ENCODE peak calls at places on chromosomes 5 and 9, in four cellular contexts. J is IMR-90, P is trophoblast cell, H is H9. Q is an unnamed sample.

GRCh38 chr5:80230269-80230992 is 25.4 kb downstream of the SERINC5 start:
- DNase-seq in J (no peak), P (no peak), H (no peak), Q (no peak)

GRCh38 chr9:113548221-113549041 is 84.9 kb downstream of the RGS3 start:
- DNase-seq in J (no peak), P (peak), H (no peak), Q (peak)

GRCh38 chr5:90967443-90967842 is 408.8 kb downstream of the ADGRV1 start:
- DNase-seq in J (no peak), P (no peak), H (no peak), Q (no peak)

GRCh38 chr5:178329331-178329730 is 96.7 kb upstream of the PHYKPL start:
- DNase-seq in J (no peak), P (no peak), H (no peak), Q (no peak)

GRCh38 chr5:55634204-55634785 is 77.8 kb downstream of the SLC38A9 start:
- DNase-seq in J (peak), P (no peak), H (no peak), Q (peak)

GRCh38 chr9:130741831-130742449 is 48.4 kb downstream of the EXOSC2 start:
- DNase-seq in J (peak), P (no peak), H (no peak), Q (no peak)

GRCh38 chr9:133579601-133580415 is 29.4 kb downstream of the FAM163B start:
- DNase-seq in J (no peak), P (no peak), H (no peak), Q (no peak)

GRCh38 chr9:4959028-4959427 is 26.0 kb upstream of the JAK2 start:
- DNase-seq in J (no peak), P (no peak), H (no peak), Q (no peak)

GRCh38 chr9:127452481-127453092 is 1.3 kb downstream of the LRSAM1 start:
- DNase-seq in J (peak), P (no peak), H (no peak), Q (no peak)

GRCh38 chr5:132016721-132017250 is 5.3 kb upstream of the ACSL6 start:
- DNase-seq in J (no peak), P (no peak), H (no peak), Q (no peak)

GRCh38 chr5:9051779-9052178 is 494.1 kb downstream of the SEMA5A start:
- DNase-seq in J (no peak), P (no peak), H (no peak), Q (no peak)

GRCh38 chr5:44546283-44546682 is 157.1 kb upstream of the FGF10 start:
- DNase-seq in J (peak), P (no peak), H (no peak), Q (no peak)

GRCh38 chr5:51381801-51382507 is 1.3 kb upstream of the ISL1 start:
- DNase-seq in J (no peak), P (no peak), H (no peak), Q (peak)

GRCh38 chr9:131395027-131395744 is 1.3 kb downstream of the PRRC2B start:
- DNase-seq in J (no peak), P (no peak), H (peak), Q (no peak)

GRCh38 chr9:2012347-2012746 is 2.8 kb upstream of the SMARCA2 start:
- DNase-seq in J (no peak), P (no peak), H (no peak), Q (no peak)

GRCh38 chr9:7982907-7983306 is 183.3 kb upstream of the DMAC1 start:
- DNase-seq in J (no peak), P (no peak), H (no peak), Q (no peak)

GRCh38 chr5:156331845-156332244 is 4.9 kb downstream of the SGCD start:
- DNase-seq in J (no peak), P (no peak), H (no peak), Q (no peak)

GRCh38 chr5:2883771-2884170 is 132.3 kb upstream of the IRX2 start:
- DNase-seq in J (no peak), P (no peak), H (no peak), Q (no peak)

GRCh38 chr5:74122979-74123575 is 497.1 kb downstream of the ARHGEF28 start:
- DNase-seq in J (no peak), P (no peak), H (no peak), Q (no peak)

GRCh38 chr5:154484393-154484944 is 6.4 kb upstream of the HAND1 start:
- DNase-seq in J (no peak), P (no peak), H (no peak), Q (no peak)

GRCh38 chr9:83304686-83305085 is 233.5 kb downstream of the FRMD3 start:
- DNase-seq in J (peak), P (no peak), H (no peak), Q (no peak)

GRCh38 chr5:111748304-111748763 is 8.7 kb downstream of the NREP start:
- DNase-seq in J (peak), P (peak), H (no peak), Q (no peak)

GRCh38 chr5:142065273-142065672 is 43.3 kb upstream of the NDFIP1 start:
- DNase-seq in J (peak), P (no peak), H (no peak), Q (peak)

GRCh38 chr5:74608754-74609576 is 31.6 kb downstream of the ENC1 start:
- DNase-seq in J (peak), P (no peak), H (no peak), Q (no peak)

GRCh38 chr5:55897905-55898304 is 46.7 kb downstream of the IL31RA start:
- DNase-seq in J (peak), P (peak), H (no peak), Q (no peak)

GRCh38 chr5:96876292-96876850 is at the start of gene ERAP2:
- DNase-seq in J (peak), P (no peak), H (no peak), Q (peak)

GRCh38 chr5:76684756-76685594 is 31.0 kb upstream of the F2R start:
- DNase-seq in J (no peak), P (no peak), H (no peak), Q (no peak)

GRCh38 chr5:11540112-11540511 is 364.1 kb downstream of the CTNND2 start:
- DNase-seq in J (no peak), P (no peak), H (no peak), Q (peak)

GRCh38 chr9:35556781-35557180 is 48.3 kb upstream of the TESK1 start:
- DNase-seq in J (no peak), P (no peak), H (no peak), Q (no peak)

GRCh38 chr5:8508196-8508595 is 639.2 kb downstream of the MTRR start:
- DNase-seq in J (peak), P (no peak), H (no peak), Q (no peak)

GRCh38 chr5:9596833-9597232 is 33.3 kb downstream of the TAS2R1 start:
- DNase-seq in J (no peak), P (no peak), H (no peak), Q (peak)

GRCh38 chr5:177605078-177605477 is 5.1 kb downstream of the B4GALT7 start:
- DNase-seq in J (no peak), P (no peak), H (no peak), Q (no peak)

GRCh38 chr5:24188196-24188595 is 456.6 kb downstream of the CDH10 start:
- DNase-seq in J (no peak), P (no peak), H (no peak), Q (no peak)

GRCh38 chr9:13942695-13943094 is 371.2 kb downstream of the NFIB start:
- DNase-seq in J (peak), P (peak), H (no peak), Q (peak)

DNA sequence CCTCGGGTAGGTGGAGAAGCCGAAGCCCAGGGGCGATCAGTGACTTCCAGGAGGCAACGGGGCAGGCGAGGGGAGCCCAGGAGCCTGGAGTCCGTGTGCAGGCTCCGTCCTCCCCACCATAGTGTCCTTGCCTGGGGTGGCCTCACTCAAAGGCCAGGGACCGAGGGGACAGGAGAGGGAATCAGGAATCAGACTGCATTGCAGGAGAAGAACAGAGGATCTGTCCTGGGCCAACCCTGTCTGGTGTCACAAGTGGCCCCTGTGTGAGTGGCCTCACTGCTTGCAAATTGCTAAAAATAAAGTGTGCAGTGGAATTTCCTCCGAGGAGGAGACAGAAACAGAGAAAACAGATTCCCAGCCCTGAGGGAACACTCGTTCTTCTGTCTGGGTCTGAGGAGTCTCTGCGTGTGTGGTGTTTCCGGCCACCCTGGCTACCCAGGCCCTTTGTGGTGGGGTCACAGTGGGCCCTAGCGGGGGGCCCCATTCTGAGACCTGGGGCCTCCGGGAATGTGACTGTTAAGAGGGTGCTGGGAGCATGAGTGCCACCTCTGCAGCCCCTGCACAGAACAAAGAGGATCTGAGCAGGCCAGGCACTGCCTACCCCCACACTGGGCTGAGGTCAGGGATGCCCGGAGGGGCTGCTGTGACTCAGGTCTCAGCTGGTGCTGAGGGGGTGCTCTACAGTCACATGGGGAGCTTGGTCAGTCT is 7.5 kb downstream of the TRAF1 start:
- DNase-seq in J (no peak), P (no peak), H (no peak), Q (no peak)
- H3K4ac ChIP-seq in J (peak), P (no peak), H (no peak), Q (no peak)

GRCh38 chr9:88502552-88503034 is 32.4 kb upstream of the NXNL2 start:
- DNase-seq in J (no peak), P (no peak), H (no peak), Q (peak)
- H3K4ac ChIP-seq in J (no peak), P (no peak), H (no peak), Q (no peak)

DNA sequence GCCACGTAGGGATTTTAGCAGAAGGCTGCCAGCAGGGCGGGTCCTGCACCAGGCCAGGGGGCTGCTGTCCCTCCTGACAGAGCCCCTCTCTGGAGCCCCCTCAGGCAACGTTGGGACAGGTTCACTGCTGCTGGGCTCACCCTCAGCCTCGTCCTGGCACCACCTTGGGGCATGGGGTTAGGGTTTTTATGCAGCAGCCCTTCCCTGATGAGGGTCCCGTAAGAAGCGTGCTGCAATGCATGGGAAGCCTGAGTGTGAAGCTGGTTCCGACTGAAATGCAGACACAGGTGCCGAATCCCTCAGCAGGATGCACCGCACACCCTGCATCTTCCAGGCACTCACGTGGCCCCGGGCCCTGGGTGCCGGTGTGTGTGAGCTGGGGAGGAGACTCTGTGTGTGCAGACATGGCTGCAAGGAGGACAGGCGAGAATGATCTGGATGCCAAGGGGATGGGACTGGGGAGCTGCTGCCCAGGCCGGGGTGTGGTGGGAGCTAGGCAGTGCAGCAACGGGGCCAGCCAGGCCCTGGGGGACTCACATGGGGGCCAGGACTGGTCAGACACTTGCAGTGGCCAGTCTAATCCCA is 27.1 kb downstream of the ZDHHC11B start:
- DNase-seq in J (no peak), P (peak), H (peak), Q (no peak)
- H3K4ac ChIP-seq in J (no peak), P (no peak), H (peak), Q (no peak)

GRCh38 chr9:88583901-88584596 is 49.1 kb downstream of the NXNL2 start:
- DNase-seq in J (peak), P (no peak), H (no peak), Q (no peak)
- H3K4ac ChIP-seq in J (peak), P (no peak), H (no peak), Q (no peak)

DNA sequence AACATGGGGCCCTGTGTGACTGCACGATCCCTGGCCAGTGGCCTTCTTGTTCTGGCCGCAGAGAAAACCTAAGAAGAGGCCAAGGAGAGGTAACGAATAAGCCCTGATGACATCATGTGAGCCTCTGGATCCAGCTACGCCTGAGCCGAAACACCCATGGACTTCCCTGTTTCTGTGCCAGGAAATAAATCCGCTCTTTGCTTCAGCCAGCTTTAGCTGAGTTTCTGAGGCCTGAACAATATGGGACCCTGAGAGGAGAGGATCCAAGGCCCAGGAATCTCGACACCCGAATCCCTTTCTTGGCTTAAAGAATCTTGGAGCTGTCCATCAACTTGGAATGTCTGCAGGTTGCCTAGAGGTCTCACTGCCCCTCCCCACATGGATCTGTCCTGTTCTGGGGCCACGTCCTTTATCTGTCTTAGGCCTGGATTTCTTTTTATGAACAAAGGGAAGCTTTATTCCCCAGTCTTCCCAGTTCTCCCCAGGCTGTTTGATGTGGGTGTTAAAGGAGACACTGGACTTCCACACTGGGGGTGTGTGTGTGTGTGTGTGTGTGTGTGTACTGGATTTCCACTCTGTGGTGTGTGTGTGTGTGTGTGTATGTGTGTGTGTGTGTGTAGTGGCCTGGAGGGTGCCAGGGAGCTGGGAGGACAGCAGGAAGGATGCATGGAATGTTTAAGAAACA is 13.7 kb downstream of the IER5L start:
- DNase-seq in J (peak), P (no peak), H (no peak), Q (no peak)
- H3K4ac ChIP-seq in J (peak), P (no peak), H (no peak), Q (no peak)

GRCh38 chr5:127612441-127613141 is 36.3 kb upstream of the CTXN3 start:
- DNase-seq in J (no peak), P (peak), H (no peak), Q (no peak)

GRCh38 chr5:127608077-127608660 is 40.7 kb upstream of the CTXN3 start:
- DNase-seq in J (no peak), P (no peak), H (no peak), Q (no peak)

GRCh38 chr5:127609016-127609415 is 39.9 kb upstream of the CTXN3 start:
- DNase-seq in J (no peak), P (no peak), H (no peak), Q (peak)
- H3K4ac ChIP-seq in J (no peak), P (no peak), H (no peak), Q (no peak)

DNA sequence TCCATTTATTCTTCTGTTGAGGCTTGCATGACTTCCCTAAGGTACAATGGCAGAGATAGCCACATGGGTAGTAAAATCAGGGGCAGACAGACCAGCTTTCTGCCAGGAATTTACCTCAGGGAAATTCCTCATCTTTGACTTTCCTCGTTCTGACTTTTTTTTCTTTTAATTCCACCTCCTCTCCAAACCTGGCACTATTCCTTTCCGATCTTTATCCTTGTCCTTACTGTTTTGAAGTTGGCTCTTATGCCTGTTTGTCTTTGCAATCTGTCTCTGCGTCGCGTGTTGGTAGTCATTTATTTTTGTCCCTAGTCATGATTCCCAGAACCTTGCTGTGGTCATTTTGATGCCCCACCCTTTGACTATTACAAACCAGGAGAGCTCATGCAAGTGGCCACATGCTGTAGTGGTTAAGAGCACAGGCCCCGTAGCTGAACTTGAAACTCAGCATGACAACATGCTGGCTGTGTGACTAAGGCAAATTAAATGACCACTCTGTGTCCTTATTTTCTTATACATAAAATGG is 19.0 kb downstream of the TMC1 start:
- DNase-seq in J (peak), P (peak), H (no peak), Q (no peak)
- H3K4ac ChIP-seq in J (peak), P (no peak), H (no peak), Q (no peak)

GRCh38 chr9:101567725-101567993 is 27.1 kb downstream of the PPP3R2 start:
- DNase-seq in J (no peak), P (no peak), H (no peak), Q (no peak)

GRCh38 chr9:101571114-101571513 is 23.7 kb downstream of the PPP3R2 start:
- DNase-seq in J (no peak), P (no peak), H (no peak), Q (peak)

GRCh38 chr9:101572316-101572715 is 22.5 kb downstream of the PPP3R2 start:
- DNase-seq in J (no peak), P (no peak), H (no peak), Q (peak)

GRCh38 chr9:101566904-101567724 is 27.7 kb downstream of the PPP3R2 start:
- DNase-seq in J (peak), P (peak), H (no peak), Q (peak)

DNA sequence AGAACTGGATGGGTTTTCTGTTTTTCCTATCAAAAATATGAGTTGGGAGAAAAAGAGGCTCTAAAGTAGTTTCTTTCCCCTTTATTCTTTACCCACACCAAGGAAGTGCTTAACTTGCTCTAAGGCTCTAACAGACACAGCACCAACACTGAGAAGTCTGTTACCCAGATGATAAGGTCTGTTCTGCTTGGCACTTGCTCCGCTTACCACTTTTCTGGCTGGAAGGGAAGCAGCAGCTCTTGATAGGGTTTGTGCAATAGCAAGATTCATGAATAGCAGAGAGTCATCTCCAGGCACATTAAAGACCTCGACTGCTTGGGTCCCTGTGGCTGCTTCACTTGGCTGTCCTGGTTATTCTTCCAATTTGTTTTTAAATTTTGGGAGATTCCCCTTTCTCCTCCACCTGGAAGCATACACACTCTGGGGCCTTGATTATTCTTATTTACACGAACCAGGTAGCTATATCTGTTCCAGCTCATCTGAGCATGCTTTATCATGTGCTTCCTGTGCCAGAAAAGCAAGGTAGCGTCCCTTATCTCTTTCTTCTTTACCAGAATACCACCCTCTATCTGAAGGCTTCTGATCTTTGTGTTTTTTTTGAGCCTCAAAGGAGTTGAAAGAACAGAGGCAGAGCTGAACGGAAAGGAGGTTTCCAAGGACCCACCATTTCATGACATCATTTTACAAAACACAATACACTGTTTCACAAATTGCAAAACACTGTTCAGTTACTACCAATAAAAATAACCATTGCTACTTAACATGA is 24.9 kb downstream of the PPP3R2 start:
- DNase-seq in J (no peak), P (no peak), H (no peak), Q (no peak)
- H3K4ac ChIP-seq in J (no peak), P (no peak), H (no peak), Q (no peak)

GRCh38 chr9:112380102-112380581 is at the start of gene HSDL2:
- DNase-seq in J (peak), P (peak), H (no peak), Q (no peak)
- H3K4ac ChIP-seq in J (peak), P (peak), H (no peak), Q (peak)